ENCODE peak calls at places on chromosomes 13 and 19, in eight cellular contexts. P is coronary artery; B is fibroblast of villous mesenchyme; L is foreskin fibroblast; A is fibroblast of pulmonary artery; I is CD8-positive, alpha-beta T cell; J is NB4; X is fibroblast of mammary gland. Q is an unnamed sample.
A peak's percentile ranks its signal among the peaks of the same experiment; 100 is the strongest.

GRCh38 chr13:42615691-42616090 is 41.7 kb downstream of the TNFSF11 start:
- DNase-seq in B (peak; percentile 15), A (peak; percentile 19), L (peak; percentile 3), J (peak; percentile 4), I (no peak), X (peak; percentile 59), P (no peak), Q (peak; percentile 61)

GRCh38 chr13:43596924-43597598 is 189.7 kb downstream of the ENOX1 start:
- DNase-seq in B (no peak), L (no peak), X (no peak), P (no peak), I (no peak), A (no peak), J (no peak), Q (no peak)

GRCh38 chr19:1122972-1123363 is 19.2 kb downstream of the GPX4 start:
- DNase-seq in J (peak; percentile 56), X (peak; percentile 83), B (peak; percentile 83), A (peak; percentile 82), P (no peak), L (peak; percentile 78), I (no peak), Q (peak; percentile 86)

GRCh38 chr13:109010912-109011311 is 381.5 kb downstream of the MYO16 start:
- DNase-seq in X (no peak), B (no peak), I (no peak), J (peak; percentile 81), A (peak; percentile 2), L (no peak), P (no peak), Q (peak; percentile 58)

GRCh38 chr13:44259045-44260042 is 114.3 kb upstream of the SERP2 start:
- DNase-seq in I (peak; percentile 77), A (peak; percentile 68), X (peak; percentile 61), B (peak; percentile 55), P (peak; percentile 73), J (peak; percentile 95), L (no peak), Q (peak; percentile 48)

GRCh38 chr19:58001895-58002369 is 688 bp downstream of the ZNF606 start:
- DNase-seq in P (no peak), L (no peak), X (peak; percentile 15), I (peak; percentile 21), B (peak; percentile 26), A (peak; percentile 26), J (no peak), Q (peak; percentile 36)

GRCh38 chr19:58569191-58569942 is 3.8 kb downstream of the MZF1 start:
- DNase-seq in P (no peak), X (no peak), A (no peak), L (no peak), J (no peak), I (no peak), B (no peak), Q (no peak)

GRCh38 chr13:91058066-91058465 is 289.4 kb upstream of the MIR17HG start:
- DNase-seq in I (no peak), A (peak; percentile 19), J (peak; percentile 24), L (no peak), B (no peak), X (no peak), P (no peak), Q (peak; percentile 40)

GRCh38 chr19:33629826-33630375 is 8.1 kb downstream of the CHST8 start:
- DNase-seq in L (no peak), P (peak; percentile 47), I (no peak), J (no peak), A (no peak), X (no peak), B (no peak), Q (no peak)

GRCh38 chr13:90420683-90421082 is 926.8 kb upstream of the MIR17HG start:
- DNase-seq in B (peak; percentile 11), X (peak; percentile 30), P (no peak), L (no peak), I (no peak), J (no peak), A (peak; percentile 15), Q (peak; percentile 48)

GRCh38 chr13:42330991-42331390 is 59.0 kb downstream of the AKAP11 start:
- DNase-seq in A (peak; percentile 13), B (peak; percentile 30), I (no peak), P (no peak), J (no peak), X (peak; percentile 65), L (peak; percentile 20), Q (peak; percentile 53)

GRCh38 chr19:16585808-16586476 is 13.7 kb upstream of the SLC35E1 start:
- DNase-seq in A (no peak), X (no peak), P (no peak), B (no peak), J (peak; percentile 67), L (no peak), I (no peak), Q (no peak)

GRCh38 chr13:61751039-61751438 is 335.4 kb upstream of the PCDH20 start:
- DNase-seq in A (no peak), L (no peak), B (no peak), X (no peak), P (no peak), I (no peak), J (no peak), Q (no peak)

GRCh38 chr19:29086182-29086581 is 126.8 kb downstream of the UQCRFS1 start:
- DNase-seq in X (no peak), P (no peak), J (no peak), A (no peak), B (no peak), I (no peak), L (no peak), Q (no peak)

GRCh38 chr19:4518345-4519171 is at the start of gene PLIN4:
- DNase-seq in P (no peak), A (peak; percentile 85), I (no peak), L (peak; percentile 43), X (peak; percentile 79), B (peak; percentile 28), J (no peak), Q (peak; percentile 60)

GRCh38 chr19:32822916-32823746 is 46.4 kb downstream of the SLC7A9 start:
- DNase-seq in L (no peak), X (no peak), I (no peak), B (no peak), J (no peak), A (no peak), P (no peak), Q (no peak)

GRCh38 chr13:44146162-44146561 is 227.5 kb upstream of the SERP2 start:
- DNase-seq in B (no peak), L (no peak), P (no peak), X (no peak), I (no peak), A (no peak), J (no peak), Q (no peak)

GRCh38 chr13:45325806-45326205 is 15.2 kb downstream of the TPT1 start:
- DNase-seq in L (peak; percentile 91), B (peak; percentile 89), X (peak; percentile 95), A (peak; percentile 85), J (peak; percentile 64), I (no peak), P (peak; percentile 86), Q (peak; percentile 87)

GRCh38 chr13:35630551-35631275 is 154.2 kb upstream of the MAB21L1 start:
- DNase-seq in J (peak; percentile 52), B (peak; percentile 42), P (no peak), L (peak; percentile 50), X (peak; percentile 74), I (no peak), A (peak; percentile 67), Q (peak; percentile 76)

GRCh38 chr13:97329331-97329730 is 104.6 kb upstream of the RAP2A start:
- DNase-seq in X (no peak), L (no peak), J (no peak), B (no peak), P (no peak), I (no peak), A (peak; percentile 52), Q (peak; percentile 72)

GRCh38 chr19:3458595-3459284 is 21.6 kb downstream of the SMIM24 start:
- DNase-seq in J (no peak), A (peak; percentile 62), X (no peak), B (peak; percentile 69), L (no peak), P (no peak), I (no peak), Q (peak; percentile 56)

DNA sequence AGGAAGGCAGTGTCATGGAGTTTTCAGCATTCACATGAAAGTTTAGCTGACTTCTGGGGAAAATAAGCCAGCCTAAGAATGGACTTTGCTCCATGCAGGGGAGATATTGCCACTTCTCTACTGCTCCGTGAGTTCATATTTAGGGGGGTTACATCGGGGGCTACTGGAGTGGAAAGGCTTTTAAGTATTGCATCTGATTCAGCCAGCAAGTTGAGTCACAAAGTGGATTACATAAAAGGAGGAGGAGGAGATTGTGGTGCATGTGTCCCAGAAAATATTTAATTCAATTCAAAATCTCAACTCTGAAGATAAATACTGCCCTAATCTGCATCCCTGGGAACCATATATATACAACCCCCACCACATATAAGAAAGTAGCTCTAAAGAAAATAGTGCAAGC is 617.2 kb downstream of the DCT start:
- DNase-seq in I (no peak), B (peak; percentile 21), X (peak; percentile 49), L (no peak), J (no peak), A (peak; percentile 37), P (no peak), Q (peak; percentile 37)
- H3K4me3 ChIP-seq in I (no peak overlapping the region), B (no peak overlapping the region), X (no peak overlapping the region), L (no peak overlapping the region), J (no peak overlapping the region), A (no peak overlapping the region), P (peak overlapping the region; percentile 9), Q (no peak overlapping the region)

GRCh38 chr13:47190696-47191095 is 293.8 kb upstream of the HTR2A start:
- DNase-seq in I (no peak), L (no peak), B (no peak), X (peak; percentile 40), A (no peak), J (no peak), P (no peak), Q (peak; percentile 93)
- TF ChIP-seq CTCF in I (no peak), L (no peak), B (no peak), X (no peak), A (no peak), J (no peak), P (no peak), Q (peak; percentile 21)

DNA sequence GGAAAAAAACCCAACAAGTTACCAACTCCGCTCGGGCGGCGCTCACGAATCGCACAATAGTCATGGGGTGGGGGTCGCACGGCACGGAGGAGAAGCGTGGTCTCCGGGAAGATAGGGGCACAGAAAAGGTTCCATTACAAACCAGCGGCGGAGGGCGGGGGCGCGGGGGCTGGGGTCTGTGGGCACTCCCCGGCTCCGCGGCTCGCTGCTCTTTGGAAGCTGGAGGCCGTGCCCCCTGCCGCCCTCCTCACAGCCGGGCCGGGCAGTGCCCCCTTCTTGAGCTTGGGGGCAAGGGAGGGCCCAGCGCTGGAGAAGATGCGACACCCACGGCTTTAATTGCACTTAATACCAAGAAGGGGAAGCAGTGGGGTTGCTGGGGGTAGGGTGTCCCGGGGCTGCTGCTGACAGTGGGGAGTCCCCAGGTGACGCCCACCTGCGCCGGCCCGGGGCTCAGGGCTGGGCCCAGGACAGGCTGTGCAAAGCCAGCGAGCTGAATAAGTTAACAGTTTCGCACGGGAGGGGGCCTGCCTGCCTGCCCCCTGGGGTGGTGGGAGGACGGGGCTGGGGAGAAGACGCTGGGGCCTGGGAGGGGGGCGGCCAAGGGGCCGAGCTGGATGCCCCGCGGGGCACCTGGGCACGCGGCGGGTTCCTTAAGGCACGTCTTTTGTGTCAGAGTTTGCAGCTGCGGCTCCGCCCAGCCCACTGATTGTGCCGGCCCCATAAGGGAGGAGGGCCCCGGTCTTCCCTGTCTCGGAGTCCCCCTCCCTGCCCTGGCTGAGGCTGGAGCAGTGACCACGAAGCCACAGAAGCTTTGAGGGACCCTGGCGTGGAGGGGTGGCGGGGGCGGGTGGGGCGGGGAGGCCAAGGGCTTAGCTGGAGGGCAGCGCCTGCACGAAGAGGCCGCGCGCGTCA is 9.8 kb downstream of the DCAF15 start:
- DNase-seq in X (peak; percentile 25), I (no peak), L (no peak), P (peak; percentile 69), B (no peak), J (no peak), A (no peak), Q (no peak)
- H3K4me3 ChIP-seq in X (no peak overlapping the region), I (no peak overlapping the region), L (no peak overlapping the region), P (peak overlapping the region; percentile 64), B (no peak overlapping the region), J (no peak overlapping the region), A (no peak overlapping the region), Q (no peak overlapping the region)

GRCh38 chr19:12052571-12053169 is at the start of gene ZNF878:
- DNase-seq in J (peak; percentile 96), I (peak; percentile 48), L (peak; percentile 75), A (peak; percentile 84), P (peak; percentile 89), X (peak; percentile 68), B (peak; percentile 82), Q (peak; percentile 82)
- TF ChIP-seq CTCF in J (peak; percentile 27), I (no peak), L (no peak), A (no peak), P (no peak), X (no peak), B (peak; percentile 12), Q (no peak)

Q was measured in choroid plexus epithelial cell.